ENCODE peak calls at places on chromosomes 16 and 17, in seven cellular contexts. G, V, C, K, F, X and D are unnamed samples.
A peak's percentile ranks its signal among the peaks of the same experiment; 100 is the strongest.

GRCh38 chr16:70770968-70771552 is 29.9 kb downstream of the VAC14 start:
- DNase-seq in G (peak; percentile 76), V (no peak), C (peak; percentile 69), K (no peak), F (peak; percentile 83), X (peak; percentile 42), D (no peak)

GRCh38 chr16:56629531-56629930 is 2.9 kb upstream of the MT1M start:
- DNase-seq in G (no peak), V (no peak), C (no peak), K (no peak), F (no peak), X (no peak), D (no peak)

GRCh38 chr17:42394838-42395237 is 6.6 kb upstream of the STAT3 start:
- DNase-seq in G (no peak), V (no peak), C (no peak), K (no peak), F (no peak), X (no peak), D (no peak)

GRCh38 chr17:32303861-32304288 is 38.1 kb downstream of the C17orf75 start:
- DNase-seq in G (no peak), V (no peak), C (no peak), K (no peak), F (no peak), X (no peak), D (no peak)

GRCh38 chr17:66507982-66508760 is 205.8 kb downstream of the PRKCA start:
- DNase-seq in G (no peak), V (no peak), C (no peak), K (no peak), F (no peak), X (no peak), D (no peak)

GRCh38 chr16:28151180-28151579 is 60.6 kb downstream of the XPO6 start:
- DNase-seq in G (no peak), V (no peak), C (no peak), K (no peak), F (no peak), X (no peak), D (no peak)

GRCh38 chr16:46970089-46970488 is 3.4 kb downstream of the DNAJA2 start:
- DNase-seq in G (no peak), V (no peak), C (peak; percentile 82), K (peak; percentile 80), F (peak; percentile 71), X (no peak), D (no peak)

GRCh38 chr16:88354229-88355092 is 28.3 kb upstream of the ZNF469 start:
- DNase-seq in G (no peak), V (peak; percentile 48), C (no peak), K (peak; percentile 35), F (no peak), X (no peak), D (no peak)

GRCh38 chr17:45317113-45317820 is 447 bp upstream of the MAP3K14 start:
- DNase-seq in G (peak; percentile 100), V (peak; percentile 100), C (peak; percentile 100), K (peak; percentile 100), F (peak; percentile 100), X (peak; percentile 99), D (peak; percentile 99)

GRCh38 chr16:21952040-21952792 is 945 bp upstream of the UQCRC2 start:
- DNase-seq in G (peak; percentile 62), V (peak; percentile 84), C (peak; percentile 57), K (peak; percentile 83), F (peak; percentile 82), X (peak; percentile 80), D (peak; percentile 16)

GRCh38 chr17:60156746-60157145 is 7.0 kb downstream of the CA4 start:
- DNase-seq in G (no peak), V (peak; percentile 42), C (no peak), K (no peak), F (no peak), X (no peak), D (no peak)

GRCh38 chr17:60153606-60154355 is 4.0 kb downstream of the CA4 start:
- DNase-seq in G (no peak), V (peak; percentile 43), C (no peak), K (no peak), F (no peak), X (no peak), D (no peak)

GRCh38 chr17:60154616-60155426 is 5.0 kb downstream of the CA4 start:
- DNase-seq in G (peak; percentile 71), V (peak; percentile 86), C (no peak), K (no peak), F (peak; percentile 68), X (no peak), D (no peak)

GRCh38 chr17:60155815-60156214 is 6.0 kb downstream of the CA4 start:
- DNase-seq in G (no peak), V (peak; percentile 58), C (no peak), K (no peak), F (no peak), X (no peak), D (no peak)

DNA sequence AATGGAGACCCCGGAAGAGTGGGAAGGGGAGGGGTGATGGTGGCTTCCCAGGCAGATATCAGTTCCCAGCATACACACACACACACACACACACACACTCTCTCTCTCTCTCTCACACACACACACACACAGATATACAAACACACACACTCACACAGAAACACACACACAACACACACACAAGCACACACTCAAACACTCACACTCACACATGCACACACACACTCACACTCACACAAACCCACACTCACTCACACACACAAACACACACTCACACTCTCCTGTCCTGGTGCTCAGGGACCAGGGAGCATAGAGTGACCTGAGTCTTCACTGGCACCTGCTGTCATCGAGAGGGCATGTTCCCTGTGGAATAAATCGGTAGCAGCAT is 5.6 kb downstream of the CA4 start:
- DNase-seq in G (no peak), V (no peak), C (no peak), K (no peak), F (no peak), X (no peak), D (no peak)
- H3K27ac ChIP-seq in G (no peak overlapping the region), V (no peak overlapping the region), C (no peak overlapping the region), K (no peak overlapping the region), F (no peak overlapping the region), X (no peak overlapping the region), D (no peak overlapping the region)

GRCh38 chr17:1110524-1110843 is 69.3 kb downstream of the ABR start:
- DNase-seq in G (no peak), V (no peak), C (no peak), K (no peak), F (no peak), X (no peak), D (no peak)

GRCh38 chr17:1111599-1112443 is 68.0 kb downstream of the ABR start:
- DNase-seq in G (no peak), V (peak; percentile 89), C (peak; percentile 44), K (no peak), F (peak; percentile 67), X (no peak), D (no peak)

GRCh38 chr17:1112875-1113274 is 66.9 kb downstream of the ABR start:
- DNase-seq in G (no peak), V (no peak), C (no peak), K (no peak), F (no peak), X (no peak), D (no peak)

GRCh38 chr17:1109606-1110523 is 69.9 kb downstream of the ABR start:
- DNase-seq in G (peak; percentile 60), V (peak; percentile 89), C (peak; percentile 29), K (no peak), F (peak; percentile 76), X (no peak), D (no peak)

DNA sequence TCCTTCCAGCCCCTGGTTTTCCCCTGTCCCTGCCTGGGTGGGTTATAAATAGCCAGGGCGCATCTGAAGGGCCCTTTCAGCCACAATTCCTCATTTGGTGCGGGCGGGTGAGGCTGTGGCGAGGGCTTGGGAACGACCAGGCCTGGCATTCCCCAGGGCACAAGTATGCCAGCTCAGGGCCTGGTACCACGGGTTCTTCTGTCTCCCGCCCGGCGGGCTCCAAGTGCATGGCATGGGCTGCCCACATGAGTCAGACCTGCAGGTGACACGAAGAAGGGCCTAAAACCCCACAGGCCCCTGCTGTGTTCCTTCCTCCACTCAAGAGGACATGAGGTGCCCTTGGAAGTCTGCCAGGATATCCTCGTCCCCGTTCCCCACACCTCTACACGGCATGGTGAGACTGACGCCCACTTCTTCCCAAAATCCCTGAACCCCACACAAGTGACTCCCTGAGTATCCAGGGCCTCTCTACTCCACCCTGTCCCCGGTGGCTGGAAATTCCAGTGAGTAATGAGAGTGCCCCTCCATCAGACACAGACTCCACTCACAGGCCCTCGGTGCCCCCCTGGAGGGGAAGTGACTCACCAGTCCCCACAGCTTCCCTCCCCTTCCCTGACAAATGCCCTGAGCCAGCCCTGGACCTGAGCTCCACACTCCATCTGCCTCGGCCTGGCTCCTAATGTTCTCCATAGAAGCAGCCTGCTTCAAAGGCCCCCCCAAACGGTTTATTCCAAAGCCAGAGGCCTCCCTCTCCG is 68.8 kb downstream of the ABR start:
- DNase-seq in G (peak; percentile 87), V (peak; percentile 94), C (peak; percentile 61), K (no peak), F (peak; percentile 75), X (no peak), D (no peak)
- H3K27ac ChIP-seq in G (peak overlapping the region; percentile 100), V (no peak overlapping the region), C (peak overlapping the region; percentile 83), K (peak overlapping the region; percentile 43), F (peak overlapping the region; percentile 47), X (no peak overlapping the region), D (no peak overlapping the region)

GRCh38 chr17:39921323-39921722 is 2.9 kb upstream of the GSDMB start:
- DNase-seq in G (no peak), V (peak; percentile 50), C (no peak), K (no peak), F (no peak), X (no peak), D (no peak)
- H3K27ac ChIP-seq in G (no peak overlapping the region), V (no peak overlapping the region), C (no peak overlapping the region), K (peak overlapping the region; percentile 69), F (no peak overlapping the region), X (peak overlapping the region; percentile 87), D (no peak overlapping the region)

GRCh38 chr16:51009813-51010212 is 141.3 kb downstream of the SALL1 start:
- DNase-seq in G (no peak), V (no peak), C (no peak), K (no peak), F (no peak), X (no peak), D (no peak)

GRCh38 chr16:51012396-51012795 is 138.7 kb downstream of the SALL1 start:
- DNase-seq in G (no peak), V (no peak), C (no peak), K (no peak), F (no peak), X (no peak), D (no peak)

GRCh38 chr16:51003850-51004566 is 147.1 kb downstream of the SALL1 start:
- DNase-seq in G (no peak), V (no peak), C (no peak), K (peak; percentile 69), F (no peak), X (no peak), D (no peak)

GRCh38 chr16:51009359-51009758 is 141.7 kb downstream of the SALL1 start:
- DNase-seq in G (no peak), V (no peak), C (no peak), K (peak; percentile 68), F (no peak), X (no peak), D (no peak)

GRCh38 chr16:51008037-51008436 is 143.0 kb downstream of the SALL1 start:
- DNase-seq in G (no peak), V (no peak), C (no peak), K (peak; percentile 81), F (no peak), X (no peak), D (no peak)
- H3K27ac ChIP-seq in G (no peak overlapping the region), V (no peak overlapping the region), C (no peak overlapping the region), K (no peak overlapping the region), F (no peak overlapping the region), X (no peak overlapping the region), D (no peak overlapping the region)

GRCh38 chr17:8326591-8327583 is 12.8 kb upstream of the ODF4 start:
- DNase-seq in G (no peak), V (peak; percentile 80), C (peak; percentile 27), K (no peak), F (peak; percentile 64), X (peak; percentile 23), D (no peak)
- H3K27ac ChIP-seq in G (no peak overlapping the region), V (peak overlapping the region; percentile 48), C (peak overlapping the region; percentile 46), K (no peak overlapping the region), F (peak overlapping the region; percentile 55), X (no peak overlapping the region), D (no peak overlapping the region)